ENCODE peak calls at places on chromosomes 11 and 22, in eight cellular contexts. C is ascending aorta; Z is effector memory CD4-positive, alpha-beta T cell; G is CD8-positive, alpha-beta T cell; K is OCI-LY7; S is fibroblast of lung; O is tibial nerve; P is kidney. X is an unnamed sample.

GRCh38 chr22:48261706-48262105 is 1499.3 kb downstream of the TBC1D22A start:
- DNase-seq in S (no peak), G (no peak), K (no peak), P (no peak), O (no peak), Z (no peak), C (no peak), X (no peak)

GRCh38 chr22:50048836-50049235 is 9.3 kb downstream of the TTLL8 start:
- DNase-seq in C (no peak), Z (no peak), P (peak), O (no peak), G (no peak), K (no peak), S (no peak), X (no peak)

GRCh38 chr11:76654310-76654851 is 16.2 kb downstream of the LRRC32 start:
- DNase-seq in C (no peak), P (peak), G (no peak), O (peak), K (no peak), S (peak), Z (no peak), X (peak)

GRCh38 chr22:23072035-23072910 is 2.0 kb downstream of the GNAZ start:
- DNase-seq in K (no peak), Z (no peak), G (no peak), C (no peak), P (peak), O (no peak), S (peak), X (no peak)

GRCh38 chr11:71147331-71147730 is 105.0 kb downstream of the SHANK2 start:
- DNase-seq in G (no peak), S (no peak), P (peak), C (no peak), Z (no peak), O (no peak), K (no peak), X (no peak)

GRCh38 chr11:3124821-3125220 is 40.3 kb downstream of the OSBPL5 start:
- DNase-seq in S (no peak), G (no peak), Z (no peak), P (peak), K (no peak), O (no peak), C (no peak), X (no peak)

GRCh38 chr11:31412946-31413345 is 43.3 kb downstream of the DNAJC24 start:
- DNase-seq in O (no peak), P (no peak), C (no peak), K (no peak), Z (no peak), S (peak), G (no peak), X (peak)

GRCh38 chr11:20443596-20443995 is 56.1 kb downstream of the PRMT3 start:
- DNase-seq in P (no peak), G (no peak), S (peak), Z (no peak), C (no peak), O (no peak), K (peak), X (no peak)

GRCh38 chr22:44776535-44777363 is 24.4 kb downstream of the ARHGAP8 start:
- DNase-seq in S (no peak), Z (no peak), G (no peak), C (no peak), K (no peak), O (no peak), P (peak), X (no peak)

GRCh38 chr22:46008836-46009596 is 32.1 kb upstream of the WNT7B start:
- DNase-seq in K (no peak), O (no peak), S (no peak), Z (no peak), G (no peak), P (peak), C (no peak), X (no peak)

GRCh38 chr22:46006379-46007002 is 29.5 kb upstream of the WNT7B start:
- DNase-seq in C (peak), S (peak), K (peak), G (peak), P (peak), O (peak), Z (peak), X (peak)

GRCh38 chr22:46008291-46008690 is 31.3 kb upstream of the WNT7B start:
- DNase-seq in Z (no peak), P (peak), S (peak), K (no peak), O (no peak), C (no peak), G (no peak), X (no peak)

GRCh38 chr22:46007848-46008261 is 30.9 kb upstream of the WNT7B start:
- DNase-seq in O (peak), C (peak), P (peak), S (peak), G (no peak), K (no peak), Z (no peak), X (peak)

DNA sequence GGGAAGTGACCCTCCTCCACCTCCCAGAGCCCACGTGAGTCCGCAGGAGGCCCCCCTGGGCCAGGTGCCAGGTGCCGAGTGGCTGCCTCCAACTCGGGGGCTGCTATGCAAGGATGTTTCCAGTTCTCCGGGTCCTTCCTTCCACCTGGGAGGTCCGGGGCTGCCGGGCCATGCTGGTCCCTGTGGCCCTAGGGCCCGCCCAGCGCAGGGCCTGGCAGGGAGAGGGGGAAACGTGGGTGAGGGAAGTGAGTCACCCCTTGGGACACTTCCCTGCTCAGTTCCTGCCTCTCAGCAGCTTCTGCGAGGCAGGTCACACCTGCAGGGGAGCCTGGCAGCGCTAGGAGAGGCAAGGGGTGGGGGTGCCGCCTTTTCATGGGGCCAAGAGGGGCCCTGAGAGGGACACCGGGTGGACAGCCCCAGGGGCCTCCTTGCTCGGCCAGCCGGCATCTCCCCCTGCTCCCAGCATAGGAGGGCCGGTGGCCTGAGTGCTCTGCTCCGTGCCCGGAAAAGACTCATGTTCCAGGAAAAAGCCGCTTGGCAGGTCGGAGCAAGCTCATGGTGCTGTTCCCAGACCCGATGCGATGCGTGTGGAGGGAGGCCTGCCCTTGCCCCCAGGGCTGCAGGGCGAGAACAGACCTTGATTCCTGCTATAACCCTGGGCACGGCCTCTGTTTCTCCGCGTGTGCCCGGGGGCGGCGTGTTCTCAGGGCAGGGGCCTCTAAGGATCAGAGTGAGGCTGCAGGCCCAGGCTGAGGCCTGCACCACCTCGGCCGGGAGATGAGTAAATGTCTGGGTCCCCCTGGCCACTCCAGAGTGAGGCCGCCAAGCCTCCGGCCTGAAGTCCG is 30.3 kb upstream of the WNT7B start:
- DNase-seq in Z (no peak), C (peak), P (peak), O (no peak), S (peak), G (no peak), K (no peak), X (no peak)
- H3K4me3 ChIP-seq in Z (no peak), C (peak), P (no peak), O (no peak), S (no peak), G (no peak), K (no peak), X (no peak)

DNA sequence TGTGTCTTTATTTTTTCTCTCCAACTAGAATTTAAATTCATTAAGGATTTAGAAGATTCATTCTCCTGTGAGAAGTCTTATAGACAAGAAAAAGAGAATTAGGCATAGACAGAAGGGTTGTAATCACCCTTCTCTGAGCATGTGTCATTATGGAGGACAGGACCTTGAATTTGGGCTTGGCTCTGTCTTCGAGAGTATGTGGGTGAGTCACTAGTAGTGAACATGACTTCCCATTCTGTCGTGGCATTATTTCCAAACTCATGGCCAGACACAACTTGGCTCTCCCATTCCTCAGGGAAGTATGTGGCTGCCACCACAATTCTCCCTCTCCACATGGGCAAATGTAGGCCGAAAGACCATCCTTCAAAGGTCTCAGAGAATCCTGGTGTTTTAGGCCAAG is 14.3 kb upstream of the ANKK1 start:
- DNase-seq in P (no peak), Z (no peak), S (peak), G (no peak), C (no peak), K (no peak), O (no peak), X (no peak)
- H3K27ac ChIP-seq in P (no peak), Z (no peak), S (no peak), G (no peak), C (no peak), K (no peak), O (no peak), X (no peak)

GRCh38 chr11:47204633-47204989 is 10.2 kb upstream of the DDB2 start:
- DNase-seq in Z (no peak), O (no peak), S (peak), K (no peak), G (no peak), C (no peak), P (no peak), X (peak)

GRCh38 chr11:47202569-47202968 is 12.2 kb upstream of the DDB2 start:
- DNase-seq in K (no peak), G (no peak), C (no peak), Z (no peak), P (no peak), O (no peak), S (no peak), X (no peak)

DNA sequence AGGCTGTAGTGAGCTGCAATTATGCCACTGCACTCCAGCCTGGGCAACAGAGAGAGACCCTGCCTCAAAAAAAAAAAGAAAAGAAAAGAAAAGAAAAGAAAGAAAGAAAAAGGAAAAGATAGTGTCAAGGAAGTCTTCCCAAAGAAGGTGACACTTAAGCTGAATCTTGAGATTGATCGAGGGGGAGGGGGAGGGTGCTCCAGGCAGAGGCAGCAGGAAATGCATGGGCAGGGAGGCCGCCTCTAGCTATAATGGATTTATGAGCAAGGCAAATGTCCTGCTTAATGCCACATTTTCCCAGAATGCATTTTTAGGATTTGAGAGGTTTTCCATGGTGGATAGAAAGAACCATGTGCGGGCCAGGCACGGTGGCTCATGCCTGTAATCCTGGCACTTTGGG is 13.8 kb upstream of the DDB2 start:
- DNase-seq in K (no peak), O (no peak), S (no peak), P (no peak), Z (no peak), G (no peak), C (no peak), X (no peak)
- H3K4me3 ChIP-seq in K (no peak), O (no peak), S (no peak), P (no peak), Z (no peak), G (no peak), C (no peak), X (no peak)

GRCh38 chr11:86559311-86559945 is 113.0 kb downstream of the ME3 start:
- DNase-seq in G (no peak), Z (no peak), P (no peak), O (no peak), C (no peak), S (peak), K (no peak), X (no peak)
- H3K27ac ChIP-seq in G (no peak), Z (no peak), P (peak), O (no peak), C (peak), S (peak), K (no peak), X (peak)

GRCh38 chr11:72570893-72571741 is 103.1 kb downstream of the PDE2A start:
- DNase-seq in C (no peak), P (no peak), S (no peak), K (no peak), Z (no peak), G (no peak), O (no peak), X (no peak)
- H3K4me3 ChIP-seq in C (no peak), P (no peak), S (no peak), K (no peak), Z (no peak), G (no peak), O (no peak), X (no peak)